ENCODE peak calls at places on chromosomes 2 and 18, in four cellular contexts. One of them, this sample, is unnamed.

GRCh38 chr2:203195331-203195730 is 43.5 kb upstream of the CYP20A1 start:
- DNase-seq in AG10803: peak
- DNase-seq in upper lobe of left lung: no peak
- DNase-seq in A673: no peak
- DNase-seq in this sample: no peak

GRCh38 chr18:70499218-70499691 is 210.4 kb downstream of the SOCS6 start:
- DNase-seq in A673: peak
- DNase-seq in AG10803: no peak
- DNase-seq in upper lobe of left lung: no peak
- DNase-seq in this sample: no peak

GRCh38 chr2:79294994-79295393 is 135.4 kb upstream of the REG3A start:
- DNase-seq in upper lobe of left lung: no peak
- DNase-seq in AG10803: no peak
- DNase-seq in A673: no peak
- DNase-seq in this sample: no peak

GRCh38 chr2:72629062-72629461 is 196.8 kb downstream of the EXOC6B start:
- DNase-seq in AG10803: no peak
- DNase-seq in A673: no peak
- DNase-seq in upper lobe of left lung: no peak
- DNase-seq in this sample: no peak

GRCh38 chr2:12469053-12469625 is 247.6 kb upstream of the TRIB2 start:
- DNase-seq in A673: no peak
- DNase-seq in AG10803: peak
- DNase-seq in upper lobe of left lung: no peak
- DNase-seq in this sample: no peak

GRCh38 chr2:105790467-105791118 is 45.9 kb downstream of the NCK2 start:
- DNase-seq in upper lobe of left lung: no peak
- DNase-seq in A673: no peak
- DNase-seq in AG10803: no peak
- DNase-seq in this sample: no peak

GRCh38 chr2:176325732-176326131 is 56.5 kb downstream of the MTX2 start:
- DNase-seq in upper lobe of left lung: no peak
- DNase-seq in AG10803: no peak
- DNase-seq in A673: peak
- DNase-seq in this sample: no peak

GRCh38 chr2:12412898-12413305 is 303.8 kb upstream of the TRIB2 start:
- DNase-seq in A673: peak
- DNase-seq in AG10803: no peak
- DNase-seq in upper lobe of left lung: no peak
- DNase-seq in this sample: no peak

GRCh38 chr2:39620067-39620466 is 45.6 kb upstream of the TMEM178A start:
- DNase-seq in A673: peak
- DNase-seq in upper lobe of left lung: peak
- DNase-seq in AG10803: peak
- DNase-seq in this sample: peak

GRCh38 chr2:187711122-187711521 is 156.9 kb upstream of the TFPI start:
- DNase-seq in AG10803: no peak
- DNase-seq in upper lobe of left lung: no peak
- DNase-seq in A673: no peak
- DNase-seq in this sample: no peak

GRCh38 chr2:101987832-101988231 is 3.9 kb upstream of the IL1R2 start:
- DNase-seq in A673: no peak
- DNase-seq in AG10803: no peak
- DNase-seq in upper lobe of left lung: no peak
- DNase-seq in this sample: no peak

GRCh38 chr2:27809761-27810241 is 38.3 kb downstream of the MRPL33 start:
- DNase-seq in upper lobe of left lung: no peak
- DNase-seq in AG10803: peak
- DNase-seq in A673: no peak
- DNase-seq in this sample: no peak

GRCh38 chr2:64637931-64638330 is 15.8 kb downstream of the SERTAD2 start:
- DNase-seq in upper lobe of left lung: no peak
- DNase-seq in AG10803: no peak
- DNase-seq in A673: peak
- DNase-seq in this sample: no peak

GRCh38 chr2:219533930-219534661 is 9.5 kb downstream of the CHPF start:
- DNase-seq in A673: no peak
- DNase-seq in upper lobe of left lung: no peak
- DNase-seq in AG10803: no peak
- DNase-seq in this sample: no peak

GRCh38 chr2:170929686-170930050 is 615 bp downstream of the GORASP2 start:
- DNase-seq in AG10803: peak
- DNase-seq in A673: peak
- DNase-seq in upper lobe of left lung: peak
- DNase-seq in this sample: peak

GRCh38 chr2:239025081-239025801 is 177.4 kb downstream of the TWIST2 start:
- DNase-seq in AG10803: peak
- DNase-seq in A673: no peak
- DNase-seq in upper lobe of left lung: no peak
- DNase-seq in this sample: no peak

GRCh38 chr2:25982273-25982967 is at the start of gene KIF3C:
- DNase-seq in AG10803: peak
- DNase-seq in A673: peak
- DNase-seq in upper lobe of left lung: peak
- DNase-seq in this sample: peak

GRCh38 chr18:24983566-24983965 is 368.4 kb downstream of the ZNF521 start:
- DNase-seq in upper lobe of left lung: no peak
- DNase-seq in AG10803: no peak
- DNase-seq in A673: no peak
- DNase-seq in this sample: no peak

DNA sequence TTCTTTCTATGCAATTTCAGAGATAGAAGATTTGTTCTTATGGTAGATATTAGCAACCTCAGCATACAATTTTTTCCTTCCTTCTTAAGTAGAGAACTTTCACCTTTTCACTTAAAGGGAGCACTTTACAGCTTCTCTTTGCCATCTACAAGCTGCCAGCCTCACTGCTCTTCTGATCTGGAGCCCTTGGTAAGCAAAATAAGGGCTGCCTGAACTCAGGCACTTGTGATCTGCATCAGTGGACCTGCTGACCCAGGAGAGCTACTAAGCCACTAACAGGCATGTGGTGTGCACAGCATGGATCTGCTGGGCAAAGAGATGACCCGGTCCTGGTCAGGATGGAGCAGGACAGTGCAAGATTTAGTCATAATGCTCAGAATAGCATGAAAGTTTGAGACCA is 80.8 kb upstream of the SNTG2 start:
- DNase-seq in A673: no peak
- DNase-seq in upper lobe of left lung: no peak
- DNase-seq in AG10803: no peak
- DNase-seq in this sample: no peak
- H3K4me3 ChIP-seq in A673: peak
- H3K4me3 ChIP-seq in upper lobe of left lung: no peak
- H3K4me3 ChIP-seq in AG10803: no peak
- H3K4me3 ChIP-seq in this sample: no peak

GRCh38 chr18:34821669-34822210 is 111.6 kb downstream of the DTNA start:
- DNase-seq in A673: no peak
- DNase-seq in AG10803: no peak
- DNase-seq in upper lobe of left lung: no peak
- DNase-seq in this sample: no peak
- TF ChIP-seq CTCF in A673: peak
- TF ChIP-seq CTCF in AG10803: no peak
- TF ChIP-seq CTCF in upper lobe of left lung: no peak
- TF ChIP-seq CTCF in this sample: no peak

GRCh38 chr18:23870963-23871362 is 143.6 kb upstream of the TTC39C start:
- DNase-seq in AG10803: no peak
- DNase-seq in upper lobe of left lung: no peak
- DNase-seq in A673: no peak
- DNase-seq in this sample: no peak
- H3K4me3 ChIP-seq in AG10803: no peak
- H3K4me3 ChIP-seq in upper lobe of left lung: no peak
- H3K4me3 ChIP-seq in A673: no peak
- H3K4me3 ChIP-seq in this sample: no peak

GRCh38 chr2:237882510-237883481 is 23.4 kb downstream of the RAMP1 start:
- DNase-seq in upper lobe of left lung: no peak
- DNase-seq in AG10803: no peak
- DNase-seq in A673: no peak
- DNase-seq in this sample: peak

GRCh38 chr2:237877576-237878307 is 18.3 kb downstream of the RAMP1 start:
- DNase-seq in AG10803: no peak
- DNase-seq in upper lobe of left lung: no peak
- DNase-seq in A673: no peak
- DNase-seq in this sample: peak

GRCh38 chr2:237878321-237879057 is 19.1 kb downstream of the RAMP1 start:
- DNase-seq in upper lobe of left lung: no peak
- DNase-seq in AG10803: no peak
- DNase-seq in A673: no peak
- DNase-seq in this sample: peak

GRCh38 chr2:237879058-237879430 is 19.6 kb downstream of the RAMP1 start:
- DNase-seq in A673: peak
- DNase-seq in AG10803: no peak
- DNase-seq in upper lobe of left lung: no peak
- DNase-seq in this sample: peak

DNA sequence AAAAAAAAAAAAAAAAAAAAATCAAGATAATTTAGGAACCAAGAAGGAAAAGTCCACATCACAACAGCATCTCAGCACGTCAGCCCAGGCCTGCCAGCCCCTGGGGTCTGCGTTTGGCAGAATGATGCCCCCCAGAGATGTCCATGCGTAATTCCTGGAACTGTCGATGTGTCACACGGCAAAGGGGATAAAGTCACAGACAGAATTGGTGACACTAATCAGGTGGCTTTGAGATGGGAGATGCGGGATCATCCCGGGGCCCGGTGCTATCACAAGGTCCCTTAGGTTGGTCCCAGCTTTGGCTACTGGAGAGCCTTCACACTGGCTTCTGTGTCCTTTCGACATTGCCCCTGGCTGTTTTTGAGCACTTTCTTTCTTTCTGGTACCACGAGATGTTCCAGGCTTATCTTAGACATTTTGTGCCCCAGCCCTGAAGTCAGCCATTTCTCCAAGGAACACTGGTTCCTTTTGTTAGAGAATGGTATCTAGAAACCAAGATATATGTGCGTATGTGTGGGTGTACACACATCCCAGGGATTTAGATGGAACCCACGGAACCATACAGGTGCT is 20.7 kb downstream of the RAMP1 start:
- DNase-seq in upper lobe of left lung: no peak
- DNase-seq in A673: no peak
- DNase-seq in AG10803: no peak
- DNase-seq in this sample: peak
- TF ChIP-seq CTCF in upper lobe of left lung: no peak
- TF ChIP-seq CTCF in A673: no peak
- TF ChIP-seq CTCF in AG10803: no peak
- TF ChIP-seq CTCF in this sample: no peak

DNA sequence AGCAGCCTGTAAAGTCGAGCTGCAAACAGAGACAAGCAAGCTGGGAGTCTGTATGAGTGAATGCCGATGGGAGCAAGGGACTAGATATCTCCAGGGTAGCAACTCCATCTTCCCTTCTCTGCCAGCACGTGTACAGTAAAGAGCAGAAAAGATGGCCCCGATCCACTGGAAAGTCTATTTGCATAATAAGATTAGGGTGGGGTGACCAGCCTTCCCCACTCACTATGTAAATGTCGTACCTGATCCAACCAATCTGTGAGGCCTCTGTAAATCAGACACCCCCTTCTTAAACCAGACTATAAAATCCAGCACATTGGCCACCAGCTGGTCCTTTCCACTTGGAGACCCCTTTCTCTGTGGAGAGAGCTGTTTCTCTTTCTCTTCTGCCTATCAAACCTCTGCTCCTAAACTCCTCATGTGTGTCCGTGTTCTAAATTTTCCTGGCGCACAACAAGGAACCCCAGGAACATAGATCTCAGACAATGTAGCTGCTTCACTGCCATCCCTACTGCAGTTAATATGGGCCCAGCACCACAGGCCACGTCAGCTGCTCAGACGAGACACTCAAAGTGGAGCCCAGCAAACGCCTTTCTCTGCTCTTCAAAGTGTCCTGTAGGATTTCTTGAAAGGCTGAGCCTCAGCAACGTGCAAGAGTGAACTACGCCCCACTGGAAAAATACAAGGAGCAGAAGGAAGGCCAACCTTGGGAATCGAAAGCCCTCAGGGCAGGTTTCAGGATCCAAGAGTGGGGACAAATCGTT is 26.1 kb downstream of the DIPK1C start:
- DNase-seq in upper lobe of left lung: no peak
- DNase-seq in A673: peak
- DNase-seq in AG10803: no peak
- DNase-seq in this sample: no peak
- H3K4me3 ChIP-seq in upper lobe of left lung: no peak
- H3K4me3 ChIP-seq in A673: no peak
- H3K4me3 ChIP-seq in AG10803: no peak
- H3K4me3 ChIP-seq in this sample: no peak

GRCh38 chr2:46275995-46276394 is 21.2 kb upstream of the EPAS1 start:
- DNase-seq in AG10803: no peak
- DNase-seq in A673: peak
- DNase-seq in upper lobe of left lung: peak
- DNase-seq in this sample: peak

GRCh38 chr2:46278952-46279351 is 18.3 kb upstream of the EPAS1 start:
- DNase-seq in AG10803: no peak
- DNase-seq in upper lobe of left lung: no peak
- DNase-seq in A673: no peak
- DNase-seq in this sample: no peak

GRCh38 chr2:46273919-46274318 is 23.3 kb upstream of the EPAS1 start:
- DNase-seq in upper lobe of left lung: no peak
- DNase-seq in AG10803: no peak
- DNase-seq in A673: no peak
- DNase-seq in this sample: no peak

GRCh38 chr2:46277470-46278190 is 19.6 kb upstream of the EPAS1 start:
- DNase-seq in upper lobe of left lung: peak
- DNase-seq in AG10803: no peak
- DNase-seq in A673: no peak
- DNase-seq in this sample: no peak

GRCh38 chr2:46276652-46277051 is 20.6 kb upstream of the EPAS1 start:
- DNase-seq in upper lobe of left lung: no peak
- DNase-seq in A673: peak
- DNase-seq in AG10803: peak
- DNase-seq in this sample: no peak
- TF ChIP-seq CTCF in upper lobe of left lung: peak
- TF ChIP-seq CTCF in A673: peak
- TF ChIP-seq CTCF in AG10803: peak
- TF ChIP-seq CTCF in this sample: no peak

GRCh38 chr18:74242451-74243096 is 49.2 kb downstream of the CYB5A start:
- DNase-seq in A673: no peak
- DNase-seq in upper lobe of left lung: no peak
- DNase-seq in AG10803: no peak
- DNase-seq in this sample: no peak
- H3K4me3 ChIP-seq in A673: no peak
- H3K4me3 ChIP-seq in upper lobe of left lung: no peak
- H3K4me3 ChIP-seq in AG10803: no peak
- H3K4me3 ChIP-seq in this sample: no peak

GRCh38 chr2:75605770-75606535 is 40.6 kb upstream of the MRPL19 start:
- DNase-seq in A673: peak
- DNase-seq in upper lobe of left lung: peak
- DNase-seq in AG10803: peak
- DNase-seq in this sample: no peak
- TF ChIP-seq CTCF in A673: peak
- TF ChIP-seq CTCF in upper lobe of left lung: peak
- TF ChIP-seq CTCF in AG10803: peak
- TF ChIP-seq CTCF in this sample: no peak

GRCh38 chr2:69934614-69934908 is 19.7 kb downstream of the MXD1 start:
- DNase-seq in A673: no peak
- DNase-seq in AG10803: no peak
- DNase-seq in upper lobe of left lung: no peak
- DNase-seq in this sample: no peak
- H3K4me3 ChIP-seq in A673: no peak
- H3K4me3 ChIP-seq in AG10803: no peak
- H3K4me3 ChIP-seq in upper lobe of left lung: no peak
- H3K4me3 ChIP-seq in this sample: no peak

This sample was measured in uterus.